ENCODE peak calls at places on chromosomes 7 and 10, in nine cellular contexts. D, E, Y, H, L, K, M, A and R are unnamed samples. For H3K36me3, the result is how much of the 10 kb centered on the place peaks cover.

GRCh38 chr10:84613336-84614021 is 285.1 kb downstream of the CCSER2 start:
- DNase-seq in A (peak), D (no peak), K (no peak), M (peak), Y (peak), L (no peak), H (no peak), E (no peak), R (no peak)

GRCh38 chr7:129574487-129574886 is 37.0 kb upstream of the NRF1 start:
- DNase-seq in E (no peak), H (peak), A (no peak), L (peak), M (peak), Y (no peak), D (no peak), K (no peak), R (peak)

GRCh38 chr10:4069491-4069890 is 284.5 kb upstream of the KLF6 start:
- DNase-seq in E (no peak), K (no peak), M (no peak), D (no peak), L (no peak), H (peak), Y (no peak), A (no peak), R (no peak)

GRCh38 chr10:12909836-12910185 is 91.7 kb downstream of the CCDC3 start:
- DNase-seq in M (no peak), E (no peak), Y (no peak), A (no peak), L (peak), D (no peak), H (no peak), K (no peak), R (no peak)

GRCh38 chr10:13827418-13827817 is 240.7 kb downstream of the PRPF18 start:
- DNase-seq in K (no peak), M (no peak), A (no peak), Y (no peak), H (no peak), D (no peak), L (no peak), E (no peak), R (no peak)

GRCh38 chr7:20158684-20159083 is 58.5 kb downstream of the MACC1 start:
- DNase-seq in H (peak), L (no peak), E (no peak), M (peak), A (no peak), D (no peak), Y (no peak), K (no peak), R (no peak)

GRCh38 chr7:133230591-133231194 is 22.2 kb upstream of the EXOC4 start:
- DNase-seq in M (peak), A (peak), H (peak), D (no peak), E (no peak), Y (no peak), K (no peak), L (no peak), R (peak)

GRCh38 chr7:149218469-149219420 is 20.7 kb upstream of the ZNF212 start:
- DNase-seq in L (no peak), Y (no peak), E (no peak), K (no peak), A (no peak), M (no peak), D (no peak), H (no peak), R (no peak)

GRCh38 chr7:43278088-43278644 is 165.7 kb downstream of the HECW1 start:
- DNase-seq in L (no peak), M (no peak), K (no peak), Y (no peak), D (no peak), A (no peak), H (no peak), E (no peak), R (no peak)

GRCh38 chr7:7719235-7719634 is 828 bp upstream of the RPA3 start:
- DNase-seq in D (no peak), E (no peak), Y (no peak), K (no peak), A (peak), H (peak), L (no peak), M (peak), R (peak)

GRCh38 chr10:109962247-109962646 is 38.9 kb upstream of the XPNPEP1 start:
- DNase-seq in M (no peak), L (no peak), D (no peak), A (no peak), Y (no peak), K (no peak), E (no peak), H (no peak), R (no peak)

GRCh38 chr7:138097064-138097741 is 20.9 kb downstream of the AKR1D1 start:
- DNase-seq in M (peak), K (no peak), A (peak), Y (no peak), L (no peak), H (peak), E (no peak), D (no peak), R (no peak)

GRCh38 chr10:112507988-112508387 is 61.0 kb downstream of the VTI1A start:
- DNase-seq in E (no peak), A (no peak), K (no peak), Y (no peak), M (no peak), H (peak), D (no peak), L (no peak), R (no peak)

DNA sequence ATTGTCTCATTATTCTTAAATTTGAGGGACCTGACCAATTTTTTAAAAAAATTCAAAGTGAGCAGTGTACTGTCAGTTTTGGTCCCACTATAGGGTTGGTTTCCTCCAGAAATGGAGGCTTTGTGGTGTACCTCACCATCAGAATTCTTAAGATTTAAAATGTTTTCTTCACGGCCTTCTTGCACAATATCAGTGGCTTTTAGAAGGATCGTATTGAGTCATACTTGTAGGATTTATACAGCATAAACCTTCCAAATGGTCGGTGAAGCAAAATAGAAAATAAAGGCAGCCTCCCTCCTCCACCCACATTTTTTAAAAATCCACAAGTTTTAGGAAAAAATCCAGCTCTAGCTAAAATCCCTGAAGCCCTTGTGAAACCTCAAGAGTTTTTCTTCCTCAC is 126.4 kb downstream of the RNLS start:
- DNase-seq in D (no peak), L (no peak), H (no peak), E (no peak), A (no peak), Y (no peak), M (no peak), K (no peak), R (peak)
- H3K4me3 ChIP-seq in D (no peak), L (no peak), H (no peak), E (no peak), A (no peak), Y (no peak), M (no peak), K (no peak), R (no peak)

DNA sequence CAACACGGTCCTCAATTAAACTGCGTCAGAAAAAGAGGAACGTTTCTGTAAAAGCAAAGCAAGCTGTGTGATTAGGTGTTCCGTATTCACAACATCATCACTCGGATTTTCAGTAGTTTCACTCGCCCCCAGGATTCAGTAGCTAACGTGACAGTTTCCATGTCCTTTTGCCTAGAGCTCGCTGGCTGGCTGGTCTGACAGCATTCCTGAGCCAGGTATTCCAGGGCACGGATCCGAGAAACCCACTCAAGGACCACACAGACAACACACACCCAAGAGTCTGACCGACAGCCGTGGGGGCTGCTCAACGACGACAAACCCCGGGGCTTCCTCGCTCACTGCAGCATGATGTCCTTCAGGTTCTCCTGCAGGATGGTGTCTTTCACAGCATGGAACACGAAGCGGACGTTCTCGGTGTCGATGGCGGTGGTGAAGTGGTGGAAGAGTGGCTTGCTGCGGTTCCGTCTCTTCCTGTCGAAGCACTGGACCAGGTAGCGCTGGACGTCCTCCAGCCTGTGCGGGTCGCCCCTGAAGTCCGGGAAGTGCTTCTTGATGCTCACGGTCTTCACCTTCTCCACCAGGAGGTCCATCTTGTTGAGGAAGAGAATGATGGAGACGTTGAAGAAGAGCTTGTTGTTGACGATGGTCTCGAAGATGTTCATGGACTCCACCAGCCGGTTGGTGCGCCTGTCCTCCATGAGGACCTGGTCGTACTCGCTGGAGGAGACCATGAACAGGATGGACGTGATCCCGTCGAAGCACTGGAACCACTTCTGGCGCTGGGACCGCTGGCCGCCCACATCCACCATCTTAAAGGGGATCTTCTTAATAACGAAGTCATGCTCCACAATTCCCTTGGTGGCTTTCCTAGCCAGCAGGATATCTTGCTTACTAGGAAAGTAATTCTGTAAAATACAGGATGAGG is 43.1 kb downstream of the AMZ1 start:
- DNase-seq in L (no peak), A (no peak), E (peak), Y (no peak), D (peak), M (no peak), H (no peak), K (no peak), R (no peak)
- H3K36me3 ChIP-seq in L (under half), A (under half), E (under half), Y (under half), D (under half), M (under half), H (under half), K (under half), R (under half)

DNA sequence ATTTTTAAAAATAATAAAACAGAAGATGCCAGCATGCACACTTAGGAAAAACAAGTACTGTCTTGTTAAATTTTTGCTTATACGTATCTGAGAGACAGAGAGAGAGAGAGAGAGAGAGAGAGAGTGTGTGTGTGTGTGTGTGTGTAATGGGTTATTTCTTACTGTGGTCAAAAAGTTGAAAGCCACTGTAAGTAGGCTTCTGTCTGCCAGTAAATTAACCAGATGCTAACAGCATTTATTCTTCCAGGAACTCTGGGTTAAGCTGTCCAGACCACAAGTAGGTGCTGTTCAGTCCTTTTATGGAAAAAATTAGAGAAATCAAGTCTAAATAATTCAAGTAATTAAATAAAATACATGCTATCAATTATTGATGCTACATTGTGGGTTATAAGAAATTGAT is 39.7 kb downstream of the RNF32 start:
- DNase-seq in D (no peak), A (no peak), Y (no peak), M (no peak), L (no peak), H (no peak), K (no peak), E (no peak), R (no peak)
- TF ChIP-seq CTCF in D (no peak), A (no peak), Y (no peak), M (no peak), L (no peak), H (no peak), K (no peak), E (no peak), R (no peak)

DNA sequence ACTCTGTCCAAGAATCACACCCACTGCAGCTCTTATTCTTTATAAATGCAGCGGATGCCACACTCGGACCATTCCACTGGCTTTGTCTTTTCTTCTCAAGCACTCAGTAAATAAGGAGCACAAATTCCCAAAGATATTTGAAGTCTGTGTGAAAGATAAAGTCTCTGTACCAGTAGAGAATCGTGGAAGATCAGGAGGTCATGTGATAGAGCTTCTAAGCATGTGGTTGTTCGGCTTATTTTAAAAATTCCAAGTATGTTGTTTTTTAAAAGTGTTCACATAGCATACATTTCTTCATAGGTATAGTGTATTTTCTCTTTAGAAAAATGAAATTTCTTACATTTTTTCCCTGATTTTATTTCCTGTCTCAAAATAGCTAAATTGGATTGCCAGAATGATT is 75.8 kb downstream of the NOC3L start:
- DNase-seq in E (no peak), M (no peak), L (no peak), Y (no peak), H (no peak), A (no peak), K (no peak), D (no peak), R (no peak)
- H3K4me3 ChIP-seq in E (no peak), M (no peak), L (no peak), Y (no peak), H (no peak), A (no peak), K (no peak), D (no peak), R (no peak)

GRCh38 chr10:38050212-38050611 is 39.7 kb downstream of the ZNF33A start:
- DNase-seq in L (no peak), M (no peak), D (no peak), Y (no peak), E (no peak), K (no peak), A (no peak), H (no peak), R (no peak)

GRCh38 chr10:38054361-38054797 is 39.8 kb upstream of the ZNF37A start:
- DNase-seq in H (no peak), A (no peak), Y (no peak), M (no peak), K (no peak), D (no peak), E (no peak), L (no peak), R (peak)
- H3K36me3 ChIP-seq in H (under half), A (under half), Y (under half), M (under half), K (half or more), D (half or more), E (half or more), L (half or more), R (under half)

DNA sequence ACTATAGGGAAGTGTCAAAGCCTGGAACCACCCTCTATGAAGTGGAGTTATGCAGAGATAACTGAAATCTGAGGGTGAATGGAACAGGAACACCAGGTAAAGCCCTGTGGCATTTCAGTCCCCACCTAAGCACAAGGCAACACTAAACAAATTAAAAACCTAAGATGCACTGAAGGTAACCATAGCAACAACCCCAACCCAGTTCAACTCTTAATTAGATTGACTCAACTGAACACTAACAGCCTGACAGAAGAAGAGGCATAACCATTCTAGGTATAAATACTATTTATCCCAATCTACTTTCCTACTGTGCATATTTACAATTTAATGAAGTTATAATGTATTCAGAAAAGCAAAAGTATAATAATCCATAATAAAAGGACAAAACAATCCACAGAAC is 9.2 kb upstream of the GIMAP5 start:
- DNase-seq in Y (no peak), M (no peak), L (no peak), H (no peak), K (no peak), E (no peak), D (no peak), A (no peak), R (no peak)
- TF ChIP-seq CTCF in Y (no peak), M (no peak), L (no peak), H (no peak), K (no peak), E (no peak), D (no peak), A (no peak), R (no peak)

GRCh38 chr7:36600869-36601530 is 123.3 kb downstream of the AOAH start:
- DNase-seq in E (no peak), K (no peak), M (peak), D (no peak), L (no peak), Y (no peak), A (no peak), H (peak), R (no peak)

GRCh38 chr7:36599645-36600313 is 124.5 kb downstream of the AOAH start:
- DNase-seq in A (no peak), D (no peak), H (no peak), E (no peak), L (no peak), Y (no peak), K (no peak), M (no peak), R (no peak)

GRCh38 chr7:36600314-36600682 is 124.0 kb downstream of the AOAH start:
- DNase-seq in M (no peak), L (no peak), A (no peak), K (no peak), H (no peak), D (peak), E (no peak), Y (no peak), R (no peak)

GRCh38 chr7:36597099-36597773 is 127.1 kb downstream of the AOAH start:
- DNase-seq in K (no peak), E (no peak), Y (no peak), L (no peak), D (no peak), H (no peak), A (no peak), M (no peak), R (no peak)

GRCh38 chr7:36598056-36598675 is 126.1 kb downstream of the AOAH start:
- DNase-seq in H (no peak), E (no peak), K (no peak), D (no peak), A (no peak), M (no peak), Y (no peak), L (no peak), R (no peak)
- H3K4me3 ChIP-seq in H (no peak), E (no peak), K (no peak), D (no peak), A (no peak), M (no peak), Y (no peak), L (no peak), R (no peak)

DNA sequence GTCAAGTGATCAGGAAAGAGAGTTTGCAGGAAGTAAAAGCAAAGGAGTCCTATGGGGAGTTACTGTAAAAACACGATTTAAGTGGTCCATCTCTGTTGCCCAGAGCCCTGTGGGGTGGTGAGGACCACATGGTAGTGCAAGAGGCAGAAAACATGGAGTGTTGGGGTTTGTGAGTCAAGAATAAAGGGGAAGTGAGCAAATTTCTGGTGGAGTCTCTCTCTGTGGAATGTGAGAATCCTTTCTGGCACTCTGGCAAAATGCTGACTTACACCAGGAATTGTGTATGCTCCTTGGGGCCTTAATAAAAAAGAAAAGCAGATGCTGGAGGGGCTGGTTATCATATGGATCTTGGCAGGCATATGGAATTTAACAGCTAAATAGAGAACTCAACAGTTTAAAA is 486.0 kb downstream of the TNS3 start:
- DNase-seq in Y (no peak), L (no peak), D (no peak), K (no peak), A (no peak), M (no peak), H (no peak), E (no peak), R (no peak)
- H3K36me3 ChIP-seq in Y (under half), L (under half), D (under half), K (under half), A (under half), M (under half), H (under half), E (under half), R (under half)

GRCh38 chr10:64738462-64738861 is 1217.3 kb downstream of the REEP3 start:
- DNase-seq in E (no peak), L (no peak), H (no peak), Y (no peak), D (no peak), M (no peak), A (no peak), K (no peak), R (no peak)

GRCh38 chr10:64732372-64732715 is 1211.1 kb downstream of the REEP3 start:
- DNase-seq in K (no peak), Y (no peak), L (no peak), D (no peak), A (no peak), M (no peak), E (no peak), H (no peak), R (no peak)

GRCh38 chr10:64731016-64731415 is 1209.8 kb downstream of the REEP3 start:
- DNase-seq in A (no peak), H (no peak), Y (no peak), D (no peak), M (no peak), K (no peak), L (no peak), E (no peak), R (no peak)

GRCh38 chr10:64733980-64734379 is 1212.8 kb downstream of the REEP3 start:
- DNase-seq in E (no peak), H (peak), D (no peak), L (no peak), Y (no peak), M (peak), A (no peak), K (no peak), R (no peak)
- TF ChIP-seq CTCF in E (no peak), H (peak), D (no peak), L (no peak), Y (no peak), M (peak), A (no peak), K (peak), R (no peak)